ENCODE peak calls at places on chromosomes 13 and 19, in nine cellular contexts. Q, R, L, X, N, W, Z, S and F are unnamed samples.

GRCh38 chr19:38737921-38738731 is 6.1 kb downstream of the CAPN12 start:
- DNase-seq in Q (no peak), R (no peak), L (no peak), X (no peak), N (no peak), W (no peak), Z (no peak), S (no peak), F (no peak)

GRCh38 chr13:47215741-47216140 is 318.9 kb upstream of the HTR2A start:
- DNase-seq in Q (no peak), R (no peak), L (peak; percentile 63), X (no peak), N (no peak), W (no peak), Z (peak; percentile 85), S (no peak), F (no peak)

GRCh38 chr13:44930907-44931676 is 58.2 kb downstream of the NUFIP1 start:
- DNase-seq in Q (no peak), R (no peak), L (no peak), X (no peak), N (no peak), W (peak; percentile 14), Z (no peak), S (no peak), F (no peak)

GRCh38 chr13:84641491-84641890 is 759.2 kb upstream of the SLITRK1 start:
- DNase-seq in Q (no peak), R (no peak), L (no peak), X (no peak), N (no peak), W (no peak), Z (no peak), S (no peak), F (no peak)

GRCh38 chr19:4380254-4380727 is 20.1 kb downstream of the SH3GL1 start:
- DNase-seq in Q (peak; percentile 65), R (no peak), L (no peak), X (no peak), N (no peak), W (no peak), Z (no peak), S (peak; percentile 45), F (no peak)

GRCh38 chr19:19064811-19065745 is 1.3 kb downstream of the SLC25A42 start:
- DNase-seq in Q (no peak), R (peak; percentile 36), L (no peak), X (no peak), N (no peak), W (no peak), Z (no peak), S (no peak), F (peak; percentile 30)

GRCh38 chr13:31073859-31074718 is 87.6 kb downstream of the HSPH1 start:
- DNase-seq in Q (no peak), R (no peak), L (no peak), X (no peak), N (peak; percentile 62), W (peak; percentile 20), Z (no peak), S (no peak), F (no peak)

GRCh38 chr13:30322428-30322827 is 15.1 kb upstream of the KATNAL1 start:
- DNase-seq in Q (no peak), R (no peak), L (no peak), X (no peak), N (no peak), W (no peak), Z (no peak), S (no peak), F (no peak)

GRCh38 chr13:68257111-68257842 is 1027.1 kb upstream of the PCDH9 start:
- DNase-seq in Q (no peak), R (no peak), L (no peak), X (no peak), N (no peak), W (no peak), Z (no peak), S (no peak), F (peak; percentile 24)

GRCh38 chr13:33126909-33127607 is 110.8 kb downstream of the KL start:
- DNase-seq in Q (no peak), R (no peak), L (no peak), X (no peak), N (no peak), W (no peak), Z (peak; percentile 65), S (no peak), F (no peak)

GRCh38 chr13:59478908-59479307 is 684.8 kb downstream of the DIAPH3 start:
- DNase-seq in Q (no peak), R (no peak), L (no peak), X (no peak), N (no peak), W (peak; percentile 88), Z (no peak), S (no peak), F (no peak)

GRCh38 chr13:70613295-70613694 is 505.0 kb upstream of the KLHL1 start:
- DNase-seq in Q (no peak), R (no peak), L (no peak), X (no peak), N (peak; percentile 9), W (no peak), Z (no peak), S (no peak), F (no peak)

GRCh38 chr19:46722421-46723022 is 5.6 kb upstream of the PRKD2 start:
- DNase-seq in Q (no peak), R (no peak), L (no peak), X (no peak), N (no peak), W (no peak), Z (no peak), S (no peak), F (no peak)
- TF ChIP-seq CTCF in Q (no peak), R (no peak), L (no peak), X (no peak), N (no peak), W (no peak), Z (no peak), S (no peak), F (no peak)

DNA sequence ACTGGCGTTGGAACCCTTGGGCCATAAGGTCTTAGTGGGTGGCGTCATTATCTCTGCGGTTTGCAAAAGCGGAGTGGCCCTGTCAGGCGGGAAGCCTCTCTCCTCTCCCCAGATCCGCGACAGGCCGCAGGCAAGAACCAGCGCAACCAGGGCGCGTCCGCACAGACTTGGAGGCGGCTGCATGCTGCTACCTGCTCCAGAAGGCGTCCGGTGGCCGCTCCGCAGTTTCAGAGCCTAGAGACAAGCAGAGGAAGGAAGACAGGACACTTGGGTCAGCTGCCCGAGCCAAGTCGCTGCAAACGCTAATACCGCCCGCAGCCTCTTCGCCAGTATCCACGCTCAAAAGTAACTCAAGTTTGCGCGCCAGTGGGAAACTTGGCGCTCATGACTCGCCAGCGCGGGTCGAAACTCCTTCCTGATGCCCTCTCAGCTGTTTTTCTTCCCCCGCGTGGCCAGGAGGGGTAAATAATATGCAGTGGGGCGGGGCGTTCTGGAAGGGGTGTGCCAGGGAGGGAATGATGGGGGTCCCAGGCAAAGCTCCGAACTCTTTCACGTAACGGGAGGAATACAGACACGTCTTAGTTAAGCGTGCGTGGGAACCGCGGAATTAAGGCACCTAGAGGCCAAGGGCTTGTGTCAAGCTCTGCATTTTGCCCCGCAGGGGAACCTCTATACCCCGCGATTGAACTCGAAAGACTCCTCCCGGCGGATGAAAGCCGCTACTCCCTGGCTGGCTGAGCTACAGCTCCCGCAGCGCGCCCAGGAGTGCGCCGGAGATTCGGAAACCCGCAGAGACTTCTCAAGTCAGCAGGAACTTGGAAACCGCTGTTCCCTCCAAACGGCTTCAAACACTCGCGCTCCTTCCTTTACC is at the start of gene EDNRB:
- DNase-seq in Q (no peak), R (peak; percentile 18), L (no peak), X (peak; percentile 43), N (peak; percentile 46), W (peak; percentile 58), Z (no peak), S (peak; percentile 23), F (peak; percentile 29)
- TF ChIP-seq CTCF in Q (no peak), R (no peak), L (no peak), X (no peak), N (peak; percentile 22), W (peak; percentile 5), Z (no peak), S (no peak), F (no peak)

GRCh38 chr13:57470491-57470890 is 161.1 kb upstream of the PCDH17 start:
- DNase-seq in Q (no peak), R (no peak), L (no peak), X (no peak), N (no peak), W (no peak), Z (no peak), S (no peak), F (no peak)
- TF ChIP-seq CTCF in Q (no peak), R (no peak), L (no peak), X (no peak), N (no peak), W (no peak), Z (no peak), S (no peak), F (no peak)

GRCh38 chr19:40365613-40366401 is 17.3 kb downstream of the PLD3 start:
- DNase-seq in Q (peak; percentile 79), R (peak; percentile 50), L (no peak), X (peak; percentile 90), N (peak; percentile 93), W (peak; percentile 91), Z (peak; percentile 57), S (peak; percentile 66), F (peak; percentile 94)

GRCh38 chr19:40365010-40365409 is 16.5 kb downstream of the PLD3 start:
- DNase-seq in Q (no peak), R (no peak), L (no peak), X (no peak), N (no peak), W (no peak), Z (no peak), S (no peak), F (no peak)

GRCh38 chr19:40367577-40368434 is 19.3 kb downstream of the PLD3 start:
- DNase-seq in Q (peak; percentile 62), R (no peak), L (no peak), X (no peak), N (no peak), W (no peak), Z (no peak), S (no peak), F (no peak)

GRCh38 chr19:40369797-40370196 is 20.2 kb downstream of the HIPK4 start:
- DNase-seq in Q (no peak), R (no peak), L (no peak), X (no peak), N (no peak), W (no peak), Z (no peak), S (no peak), F (no peak)

GRCh38 chr19:40366697-40367561 is 18.4 kb downstream of the PLD3 start:
- DNase-seq in Q (no peak), R (no peak), L (no peak), X (peak; percentile 14), N (peak; percentile 74), W (peak; percentile 72), Z (no peak), S (no peak), F (peak; percentile 57)
- TF ChIP-seq CTCF in Q (no peak), R (no peak), L (no peak), X (no peak), N (no peak), W (peak; percentile 31), Z (no peak), S (no peak), F (no peak)

GRCh38 chr13:72198967-72199601 is 332.1 kb upstream of the DACH1 start:
- DNase-seq in Q (no peak), R (no peak), L (no peak), X (no peak), N (no peak), W (no peak), Z (no peak), S (no peak), F (no peak)
- TF ChIP-seq CTCF in Q (no peak), R (no peak), L (no peak), X (no peak), N (no peak), W (no peak), Z (no peak), S (no peak), F (no peak)

GRCh38 chr13:113951246-113951999 is 22.5 kb downstream of the C13orf46 start:
- DNase-seq in Q (peak; percentile 92), R (peak; percentile 91), L (no peak), X (peak; percentile 68), N (peak; percentile 88), W (peak; percentile 70), Z (peak; percentile 77), S (peak; percentile 83), F (peak; percentile 74)
- TF ChIP-seq CTCF in Q (peak; percentile 90), R (peak; percentile 94), L (peak; percentile 82), X (no peak), N (peak; percentile 74), W (peak; percentile 61), Z (peak; percentile 73), S (peak; percentile 94), F (peak; percentile 56)